ENCODE peak calls at places on chromosomes 2 and 18, in ten cellular contexts. I is lung; K is BE2C; V is activated CD8-positive, alpha-beta memory T cell treated with anti-CD3 and anti-CD28 coated beads for 24 hours; N is effector memory CD8-positive, alpha-beta T cell; Y is GM12865; J is NCI-H1105; U is anterior cingulate cortex; Z is endothelial cell; D is activated effector memory CD4-positive, alpha-beta T cell treated with anti-CD3 and anti-CD28 coated beads, Interleukin-2, amount 50 U/mL, for 16 hours. H is an unnamed sample.

GRCh38 chr2:226151157-226151556 is 648.5 kb downstream of the IRS1 start:
- DNase-seq in K (no peak), N (no peak), I (no peak), J (no peak), Y (no peak), V (no peak), U (no peak), D (no peak), Z (no peak), H (no peak)

GRCh38 chr2:105136394-105136793 is 98.5 kb downstream of the MRPS9 start:
- DNase-seq in Y (no peak), D (no peak), N (no peak), J (no peak), I (no peak), U (no peak), V (no peak), K (no peak), Z (no peak), H (no peak)

GRCh38 chr2:9779572-9780264 is 63.6 kb upstream of the TAF1B start:
- DNase-seq in N (peak), Z (no peak), D (peak), J (no peak), V (peak), I (no peak), U (no peak), K (no peak), Y (peak), H (no peak)

GRCh38 chr2:60707750-60708371 is 48.2 kb upstream of the PAPOLG start:
- DNase-seq in Z (no peak), J (peak), I (no peak), D (no peak), V (peak), N (peak), U (no peak), K (no peak), Y (peak), H (no peak)

GRCh38 chr2:8984152-8984551 is 19.3 kb downstream of the MBOAT2 start:
- DNase-seq in D (no peak), I (no peak), Z (no peak), V (no peak), K (no peak), N (no peak), Y (peak), J (no peak), U (no peak), H (no peak)

GRCh38 chr18:13703899-13704298 is 22.5 kb downstream of the FAM210A start:
- DNase-seq in K (no peak), Y (peak), Z (no peak), J (no peak), N (no peak), I (no peak), V (no peak), D (no peak), U (no peak), H (no peak)

GRCh38 chr2:48607307-48608014 is 10.2 kb upstream of the GTF2A1L start:
- DNase-seq in U (no peak), V (no peak), D (no peak), N (no peak), K (no peak), I (no peak), J (no peak), Y (no peak), Z (no peak), H (no peak)

GRCh38 chr2:36597532-36598377 is at the start of gene FEZ2:
- DNase-seq in I (peak), Y (peak), K (peak), U (peak), D (peak), V (peak), N (peak), Z (peak), J (peak), H (peak)

GRCh38 chr2:204645018-204645775 is 99.9 kb downstream of the PARD3B start:
- DNase-seq in J (no peak), N (no peak), Z (no peak), I (no peak), V (no peak), Y (no peak), K (no peak), D (no peak), U (no peak), H (no peak)

GRCh38 chr2:48395658-48396057 is 134.3 kb upstream of the STON1 start:
- DNase-seq in J (no peak), K (no peak), V (no peak), Z (no peak), N (no peak), U (no peak), Y (no peak), I (no peak), D (no peak), H (no peak)

GRCh38 chr18:46856975-46857374 is 60.3 kb downstream of the PIAS2 start:
- DNase-seq in N (no peak), V (no peak), U (no peak), I (no peak), D (no peak), Z (no peak), Y (peak), J (peak), K (no peak), H (no peak)

H was measured in glutamatergic neuron.